ENCODE peak calls at places on chromosomes 11 and 22, in six cellular contexts. N is cardiac fibroblast; J is brain microvascular endothelial cell; C is activated gamma-delta T cell treated with anti-CD3 and anti-CD28 coated beads, Interleukin-2, amount 50 U/mL, for 16 hours; G is ovary; Z is substantia nigra. V is an unnamed sample.

GRCh38 chr22:36267058-36267457 is 14.1 kb downstream of the APOL1 start:
- DNase-seq in Z (no peak), C (no peak), J (no peak), N (no peak), G (no peak), V (no peak)

GRCh38 chr11:70762810-70763209 is 364.5 kb downstream of the CTTN start:
- DNase-seq in G (no peak), N (no peak), J (no peak), Z (no peak), C (no peak), V (no peak)

GRCh38 chr11:73143126-73143838 is 1.2 kb upstream of the FCHSD2 start:
- DNase-seq in J (no peak), G (no peak), N (peak; percentile 54), C (peak; percentile 12), Z (no peak), V (no peak)

GRCh38 chr22:43554259-43554636 is 142.4 kb downstream of the MPPED1 start:
- DNase-seq in Z (no peak), C (no peak), J (no peak), N (no peak), G (no peak), V (no peak)

GRCh38 chr11:16194566-16194965 is 161.8 kb downstream of the SOX6 start:
- DNase-seq in N (peak; percentile 63), C (no peak), J (no peak), G (no peak), Z (no peak), V (peak; percentile 51)

GRCh38 chr22:42692239-42693054 is 28.2 kb downstream of the A4GALT start:
- DNase-seq in Z (no peak), G (no peak), N (no peak), J (no peak), C (no peak), V (no peak)

GRCh38 chr11:18066626-18067025 is 20.6 kb upstream of the TPH1 start:
- DNase-seq in J (no peak), G (no peak), Z (no peak), N (no peak), C (no peak), V (no peak)

GRCh38 chr11:2214527-2215229 is 43.1 kb upstream of the TH start:
- DNase-seq in J (no peak), C (no peak), G (peak; percentile 4), N (no peak), Z (no peak), V (no peak)

GRCh38 chr22:24592846-24593809 is at the start of gene LRRC75B:
- DNase-seq in J (peak; percentile 66), C (no peak), N (peak; percentile 93), Z (no peak), G (peak; percentile 95), V (peak; percentile 67)

GRCh38 chr11:78192223-78192719 is 3.6 kb downstream of the USP35 start:
- DNase-seq in N (no peak), Z (no peak), G (no peak), J (no peak), C (no peak), V (no peak)

GRCh38 chr11:74650498-74650897 is 58.1 kb downstream of the POLD3 start:
- DNase-seq in G (no peak), C (no peak), J (no peak), Z (no peak), N (peak; percentile 41), V (no peak)

GRCh38 chr11:99277281-99277680 is 256.5 kb downstream of the CNTN5 start:
- DNase-seq in C (no peak), G (no peak), Z (no peak), J (no peak), N (no peak), V (no peak)

GRCh38 chr22:30474683-30475424 is 3.0 kb upstream of the SEC14L3 start:
- DNase-seq in N (no peak), C (no peak), J (no peak), G (no peak), Z (no peak), V (no peak)

GRCh38 chr11:65435330-65435931 is 12.8 kb downstream of the NEAT1 start:
- DNase-seq in C (no peak), J (no peak), N (peak; percentile 68), G (peak; percentile 15), Z (no peak), V (no peak)